ENCODE peak calls at places on chromosome 11, in six cellular contexts. C is naive thymus-derived CD8-positive, alpha-beta T cell; O is neuronal stem cell; T is cardiac muscle cell; M is DMS53; L is Caki2. Z is an unnamed sample.

GRCh38 chr11:441418-442274 is at the start of gene ANO9:
- DNase-seq in C (peak), O (no peak), T (peak), M (peak), L (no peak), Z (no peak)

GRCh38 chr11:119306373-119306890 is 10.5 kb downstream of the MCAM start:
- DNase-seq in C (peak), O (no peak), T (no peak), M (no peak), L (no peak), Z (no peak)

GRCh38 chr11:30478923-30479322 is 107.2 kb downstream of the MPPED2 start:
- DNase-seq in C (no peak), O (no peak), T (peak), M (no peak), L (no peak), Z (no peak)

GRCh38 chr11:13343931-13344717 is 66.5 kb downstream of the BMAL1 start:
- DNase-seq in C (peak), O (peak), T (peak), M (peak), L (peak), Z (peak)

GRCh38 chr11:67437082-67437821 is at the start of gene PTPRCAP:
- DNase-seq in C (peak), O (no peak), T (no peak), M (no peak), L (no peak), Z (no peak)

GRCh38 chr11:115338476-115338875 is 165.7 kb downstream of the CADM1 start:
- DNase-seq in C (no peak), O (no peak), T (no peak), M (no peak), L (no peak), Z (no peak)

GRCh38 chr11:2559527-2560311 is 114.9 kb downstream of the KCNQ1 start:
- DNase-seq in C (no peak), O (no peak), T (no peak), M (no peak), L (no peak), Z (no peak)

GRCh38 chr11:117290809-117291396 is at the start of gene BACE1-AS:
- DNase-seq in C (no peak), O (no peak), T (no peak), M (no peak), L (no peak), Z (no peak)

GRCh38 chr11:2529173-2529572 is 84.4 kb downstream of the KCNQ1 start:
- DNase-seq in C (no peak), O (no peak), T (no peak), M (no peak), L (no peak), Z (no peak)

GRCh38 chr11:31106963-31107576 is 262.5 kb downstream of the DCDC1 start:
- DNase-seq in C (peak), O (peak), T (peak), M (peak), L (peak), Z (peak)

GRCh38 chr11:33987975-33988580 is 63.5 kb upstream of the CAPRIN1 start:
- DNase-seq in C (peak), O (peak), T (peak), M (peak), L (no peak), Z (peak)